ENCODE peak calls at places on chromosomes 1 and 21, in four cellular contexts. B, R, O and T are unnamed samples.

GRCh38 chr1:30188329-30188728 is 535.1 kb downstream of the MATN1 start:
- DNase-seq in B (no peak), O (no peak), R (no peak), T (no peak)

GRCh38 chr1:92817986-92818764 is 13.7 kb upstream of the RPL5 start:
- DNase-seq in O (no peak), R (peak), B (peak), T (peak)

GRCh38 chr21:43282358-43283120 is 113.7 kb downstream of the CRYAA start:
- DNase-seq in O (no peak), R (no peak), B (no peak), T (no peak)

GRCh38 chr1:210022044-210022443 is 84.0 kb downstream of the SYT14 start:
- DNase-seq in R (no peak), B (no peak), O (no peak), T (no peak)

GRCh38 chr21:34653522-34653921 is 15.3 kb upstream of the CLIC6 start:
- DNase-seq in O (no peak), R (no peak), B (no peak), T (no peak)

GRCh38 chr21:26845066-26845749 is at the start of gene ADAMTS1:
- DNase-seq in B (no peak), O (no peak), R (peak), T (no peak)

GRCh38 chr1:184691719-184692324 is 62.8 kb downstream of the EDEM3 start:
- DNase-seq in B (peak), R (peak), O (no peak), T (peak)

GRCh38 chr1:88998716-88999115 is 6.3 kb upstream of the KYAT3 start:
- DNase-seq in R (peak), O (no peak), B (peak), T (peak)

GRCh38 chr1:975896-976683 is 5.8 kb downstream of the PERM1 start:
- DNase-seq in B (peak), R (peak), O (no peak), T (peak)

GRCh38 chr1:42046772-42047552 is 106.2 kb upstream of the GUCA2B start:
- DNase-seq in B (no peak), R (peak), O (no peak), T (no peak)

GRCh38 chr1:33143181-33143580 is 38.7 kb downstream of the TRIM62 start:
- DNase-seq in O (no peak), B (no peak), R (no peak), T (no peak)

GRCh38 chr1:10528066-10529014 is 53.6 kb downstream of the PEX14 start:
- DNase-seq in B (peak), O (no peak), R (no peak), T (no peak)

GRCh38 chr1:24540906-24541710 is 14.8 kb upstream of the NCMAP start:
- DNase-seq in O (no peak), R (no peak), B (peak), T (peak)

GRCh38 chr1:156807627-156808026 is 9.0 kb downstream of the SH2D2A start:
- DNase-seq in R (no peak), O (no peak), B (no peak), T (peak)

GRCh38 chr1:53348491-53349368 is 20.9 kb upstream of the LRP8 start:
- DNase-seq in O (no peak), B (no peak), R (no peak), T (no peak)

GRCh38 chr1:65813956-65814355 is 21.3 kb downstream of the PDE4B start:
- DNase-seq in B (no peak), O (no peak), R (peak), T (no peak)

GRCh38 chr1:116825735-116826438 is 71.7 kb downstream of the CD2 start:
- DNase-seq in O (no peak), R (peak), B (no peak), T (no peak)

GRCh38 chr1:38327559-38327973 is 281.0 kb upstream of the POU3F1 start:
- DNase-seq in B (no peak), R (no peak), O (no peak), T (no peak)

GRCh38 chr1:2544875-2545638 is 11.1 kb upstream of the TNFRSF14 start:
- DNase-seq in O (no peak), R (no peak), B (no peak), T (no peak)

GRCh38 chr1:53470155-53470554 is 11.0 kb downstream of the DMRTB1 start:
- DNase-seq in R (no peak), O (no peak), B (peak), T (no peak)

GRCh38 chr1:164524810-164525209 is 34.2 kb upstream of the PBX1 start:
- DNase-seq in O (no peak), R (no peak), B (no peak), T (no peak)

GRCh38 chr1:84377480-84378095 is 20.7 kb upstream of the DNASE2B start:
- DNase-seq in B (no peak), R (no peak), O (no peak), T (no peak)

GRCh38 chr1:231340328-231341013 is 2.4 kb downstream of the SPRTN start:
- DNase-seq in B (no peak), R (no peak), O (no peak), T (no peak)

GRCh38 chr1:41711581-41711980 is 207.1 kb downstream of the HIVEP3 start:
- DNase-seq in O (no peak), R (no peak), B (no peak), T (no peak)

GRCh38 chr1:152479792-152480595 is 30.6 kb upstream of the LCE5A start:
- DNase-seq in R (peak), O (no peak), B (peak), T (peak)

GRCh38 chr1:101476541-101476940 is 239.7 kb downstream of the S1PR1 start:
- DNase-seq in O (no peak), B (no peak), R (no peak), T (no peak)

GRCh38 chr1:11831945-11832725 is 15.4 kb downstream of the NPPA start:
- DNase-seq in O (no peak), B (no peak), R (no peak), T (no peak)

DNA sequence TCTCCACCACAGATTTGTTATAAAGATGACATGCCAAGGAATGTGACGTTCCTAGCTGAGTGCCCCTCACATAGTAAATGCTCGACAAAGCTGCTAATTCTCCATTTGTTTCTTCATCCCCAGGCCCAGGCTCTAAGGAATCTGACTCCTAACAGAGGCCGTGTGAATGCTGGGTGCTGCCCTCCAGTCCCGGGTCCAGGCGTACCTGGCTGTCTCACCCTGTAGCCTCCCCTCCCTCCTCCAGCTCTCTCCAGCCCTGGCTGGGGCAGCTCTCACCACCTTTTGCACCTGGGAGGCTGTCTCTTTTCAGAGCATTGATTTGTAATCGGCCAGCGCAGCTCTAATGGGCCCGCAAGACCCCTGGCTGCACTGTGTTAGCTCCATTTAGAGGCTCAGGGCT is 11.2 kb upstream of the KLHDC7A start:
- DNase-seq in O (no peak), R (no peak), B (no peak), T (no peak)
- H3K4me3 ChIP-seq in O (no peak), R (no peak), B (no peak), T (no peak)

GRCh38 chr1:27122652-27123051 is 32.3 kb downstream of the SLC9A1 start:
- DNase-seq in O (no peak), R (no peak), B (peak), T (peak)
- TF ChIP-seq MAX in O (no peak), R (peak), B (no peak), T (no peak)

GRCh38 chr1:158115126-158115525 is 65.6 kb upstream of the CD1D start:
- DNase-seq in R (no peak), B (no peak), O (no peak), T (no peak)
- H3K4me3 ChIP-seq in R (no peak), B (no peak), O (no peak), T (no peak)

GRCh38 chr21:46211786-46212720 is 16.5 kb downstream of the LSS start:
- DNase-seq in O (no peak), B (no peak), R (no peak), T (no peak)
- TF ChIP-seq MAX in O (no peak), B (no peak), R (no peak), T (no peak)

DNA sequence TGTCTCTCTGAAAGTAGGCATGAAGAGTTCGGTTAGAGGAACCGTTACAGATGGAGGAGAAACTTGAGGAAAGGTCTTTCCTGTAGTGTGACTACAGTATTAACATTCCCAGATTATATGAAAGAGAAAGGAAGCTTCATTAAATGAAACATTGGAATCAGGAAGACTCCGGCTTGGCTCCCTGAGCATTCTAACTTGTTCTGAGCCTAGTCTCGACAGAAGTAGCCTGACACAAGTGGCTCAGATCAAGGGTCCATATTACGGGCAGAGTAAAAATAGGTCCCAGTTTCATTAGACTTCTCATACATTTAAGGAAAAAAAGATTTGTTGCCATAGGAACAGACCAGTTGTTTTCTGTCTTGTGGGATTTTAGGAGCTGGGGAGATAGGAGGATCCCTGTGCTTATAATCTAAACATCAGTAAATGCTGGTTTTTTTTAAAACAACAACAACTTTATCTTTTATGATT is 12.8 kb downstream of the SMAP2 start:
- DNase-seq in B (no peak), R (no peak), O (no peak), T (no peak)
- H3K4me3 ChIP-seq in B (no peak), R (no peak), O (peak), T (peak)

GRCh38 chr1:222815367-222815765 is 527 bp downstream of the DISP1 start:
- DNase-seq in O (no peak), R (peak), B (peak), T (no peak)

GRCh38 chr1:222814536-222815366 is at the start of gene DISP1:
- DNase-seq in B (peak), O (peak), R (peak), T (peak)

GRCh38 chr1:222817529-222817928 is 2.7 kb downstream of the DISP1 start:
- DNase-seq in O (no peak), B (peak), R (peak), T (peak)

GRCh38 chr1:222811671-222812070 is 3.2 kb upstream of the DISP1 start:
- DNase-seq in O (no peak), B (no peak), R (no peak), T (no peak)

DNA sequence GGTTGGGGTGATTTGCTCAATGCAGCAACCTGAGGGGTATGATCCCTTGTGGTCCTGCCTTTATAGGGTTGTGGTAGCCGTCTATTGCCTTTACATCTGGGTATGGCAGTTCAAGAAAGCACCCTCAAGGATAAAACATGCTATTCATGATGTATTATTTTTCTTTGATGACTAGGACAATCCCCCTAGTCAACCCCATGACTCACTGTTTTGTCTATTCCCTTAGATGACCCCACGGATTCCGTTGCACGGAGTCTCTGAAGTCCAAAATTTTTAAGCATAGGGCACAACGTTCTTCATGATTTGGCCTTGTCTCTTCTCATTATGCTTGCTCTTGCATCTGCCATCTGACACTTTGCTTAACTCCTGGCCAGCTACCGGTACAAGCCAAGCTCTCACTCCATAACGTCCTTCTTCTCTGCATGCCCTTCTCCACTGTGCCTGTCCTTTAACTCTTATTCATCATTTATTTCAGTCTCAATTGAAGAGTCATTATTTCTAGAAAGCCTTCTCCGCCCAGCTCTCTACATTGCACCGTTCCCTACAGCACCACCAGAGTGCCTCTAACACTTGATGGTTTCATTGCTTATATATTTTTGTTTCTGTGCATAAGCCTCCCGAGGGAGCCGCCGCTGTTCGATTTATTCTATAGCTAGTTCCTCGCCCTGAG is 838 bp upstream of the DISP1 start:
- DNase-seq in B (no peak), O (no peak), R (no peak), T (no peak)
- TF ChIP-seq MAX in B (no peak), O (no peak), R (no peak), T (no peak)

DNA sequence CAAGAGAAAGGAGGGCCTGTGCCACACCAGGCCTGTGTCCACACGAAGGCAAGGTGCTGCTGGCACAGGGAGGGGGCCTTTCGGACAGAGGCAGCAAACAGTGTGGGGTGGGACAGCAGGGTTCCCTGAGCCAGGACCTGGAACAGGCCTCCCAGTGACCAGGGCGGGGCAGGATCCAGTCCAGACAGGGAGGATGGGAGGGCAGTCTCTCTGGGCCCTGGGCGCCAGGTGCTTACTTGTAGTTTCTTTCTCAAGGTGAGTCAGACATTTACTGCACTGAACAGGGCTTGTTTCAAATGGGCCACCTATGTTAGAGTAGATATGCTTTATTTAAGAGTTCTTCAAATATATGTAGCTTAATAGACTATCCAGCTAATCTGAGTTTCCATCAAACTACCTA is 52.8 kb upstream of the STUM start:
- DNase-seq in O (no peak), B (no peak), R (no peak), T (no peak)
- H3K4me3 ChIP-seq in O (no peak), B (no peak), R (no peak), T (no peak)

DNA sequence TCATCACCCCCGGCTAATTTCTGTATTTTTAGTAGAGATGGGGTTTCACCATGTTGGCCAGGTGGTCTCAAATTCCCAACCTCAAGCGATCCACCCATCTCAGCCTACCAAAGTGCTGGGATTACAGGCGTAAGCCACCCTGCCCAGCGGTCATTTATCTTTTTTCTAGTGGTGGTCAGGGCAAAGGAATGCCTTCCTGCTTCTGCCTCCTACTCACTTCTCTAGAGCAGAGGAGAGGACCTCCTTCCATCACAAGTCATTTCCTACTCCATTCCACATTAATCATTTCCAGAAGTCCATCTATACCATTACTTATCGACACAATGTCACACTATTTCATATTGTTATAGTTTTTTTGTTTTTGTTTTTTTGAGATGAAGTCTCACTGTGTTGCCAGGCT is 13.3 kb downstream of the FBXO42 start:
- DNase-seq in R (no peak), O (no peak), B (no peak), T (no peak)
- TF ChIP-seq MAX in R (no peak), O (no peak), B (no peak), T (no peak)

DNA sequence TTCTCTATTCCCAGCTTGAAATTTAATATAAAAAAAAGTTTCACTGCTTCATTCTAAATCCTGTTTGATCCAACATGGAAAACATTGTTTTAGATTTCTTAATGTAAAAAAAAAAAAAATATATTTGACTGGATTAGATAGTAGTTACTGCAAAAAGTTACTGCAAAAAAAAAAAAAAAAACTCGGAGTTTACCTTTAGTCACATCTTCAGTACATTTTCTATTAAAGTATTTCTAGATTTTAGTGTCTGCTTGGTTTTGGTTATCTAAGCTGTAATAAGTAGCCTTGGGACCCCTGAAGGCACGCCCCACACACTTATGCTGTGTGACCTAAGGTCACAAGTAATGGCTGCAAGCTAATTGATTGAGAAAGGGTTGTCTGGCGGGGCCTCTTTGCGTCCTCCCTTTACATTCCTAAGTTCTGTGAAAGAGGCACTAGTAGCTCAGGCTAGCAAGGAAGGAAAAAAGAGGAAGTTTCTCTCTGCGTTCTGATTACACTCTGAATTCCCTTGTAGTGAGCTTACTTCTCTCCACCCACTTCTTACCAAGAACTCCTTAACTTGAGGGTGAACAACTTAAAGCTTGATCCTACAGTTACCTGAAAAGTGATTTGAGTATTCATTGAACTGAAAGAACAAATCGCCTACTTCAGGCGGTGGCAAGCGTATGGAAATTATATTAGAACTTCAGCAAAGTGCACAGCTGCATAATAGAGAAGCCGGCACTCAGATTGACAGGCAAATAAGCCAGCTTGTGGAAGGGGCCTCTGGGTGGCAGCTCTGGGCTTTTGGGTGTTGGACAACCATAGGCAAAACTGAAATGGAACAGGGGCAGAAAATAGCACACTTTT is 464.2 kb downstream of the USP25 start:
- DNase-seq in O (no peak), R (no peak), B (peak), T (peak)
- H3K4me3 ChIP-seq in O (peak), R (no peak), B (peak), T (no peak)

DNA sequence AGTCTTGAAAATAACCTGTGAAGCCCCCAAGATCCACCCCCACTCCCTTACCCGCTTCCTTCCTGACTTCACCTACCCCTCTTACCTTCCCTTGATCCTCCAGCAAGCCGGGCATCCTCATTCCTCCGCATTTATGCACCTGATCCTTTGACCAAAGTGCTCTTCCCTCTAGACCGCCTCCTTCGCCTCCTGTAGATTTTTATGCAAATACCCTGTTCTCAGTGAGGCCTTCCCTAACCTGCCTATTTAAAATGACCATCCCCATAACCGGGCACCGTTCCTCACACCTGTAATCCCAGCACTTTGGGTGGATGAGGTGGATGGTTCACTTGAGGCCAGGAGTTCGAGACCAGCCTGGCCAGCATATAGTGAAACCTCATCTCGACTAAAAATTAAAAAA is 1.1 kb upstream of the NENF start:
- DNase-seq in B (no peak), R (no peak), O (no peak), T (no peak)
- TF ChIP-seq MAX in B (no peak), R (no peak), O (no peak), T (no peak)